ENCODE peak calls at places on chromosome 1, in six cellular contexts. One of them, this sample, is unnamed.

GRCh38 chr1:162383516-162383915 is 2.0 kb downstream of the C1orf226 start:
- DNase-seq in esophagus squamous epithelium: no peak
- DNase-seq in AG08395: no peak
- DNase-seq in stimulated activated CD4-positive, alpha-beta T cell treated with anti-CD3 and anti-CD28 coated beads, Interleukin-2, amount 100 ng/mL, for 48 hours: no peak
- DNase-seq in NCI-H2081: no peak
- DNase-seq in ACHN: no peak
- DNase-seq in this sample: no peak

GRCh38 chr1:32746130-32746529 is 43.6 kb upstream of the SYNC start:
- DNase-seq in esophagus squamous epithelium: no peak
- DNase-seq in AG08395: no peak
- DNase-seq in stimulated activated CD4-positive, alpha-beta T cell treated with anti-CD3 and anti-CD28 coated beads, Interleukin-2, amount 100 ng/mL, for 48 hours: no peak
- DNase-seq in NCI-H2081: peak
- DNase-seq in ACHN: no peak
- DNase-seq in this sample: no peak

GRCh38 chr1:96445296-96445695 is 276.3 kb upstream of the PTBP2 start:
- DNase-seq in esophagus squamous epithelium: no peak
- DNase-seq in AG08395: no peak
- DNase-seq in stimulated activated CD4-positive, alpha-beta T cell treated with anti-CD3 and anti-CD28 coated beads, Interleukin-2, amount 100 ng/mL, for 48 hours: no peak
- DNase-seq in NCI-H2081: no peak
- DNase-seq in ACHN: no peak
- DNase-seq in this sample: no peak

GRCh38 chr1:101291562-101292035 is 54.8 kb downstream of the S1PR1 start:
- DNase-seq in esophagus squamous epithelium: no peak
- DNase-seq in AG08395: peak
- DNase-seq in stimulated activated CD4-positive, alpha-beta T cell treated with anti-CD3 and anti-CD28 coated beads, Interleukin-2, amount 100 ng/mL, for 48 hours: peak
- DNase-seq in NCI-H2081: no peak
- DNase-seq in ACHN: no peak
- DNase-seq in this sample: no peak

GRCh38 chr1:12049625-12050024 is 13.5 kb upstream of the TNFRSF8 start:
- DNase-seq in esophagus squamous epithelium: no peak
- DNase-seq in AG08395: no peak
- DNase-seq in stimulated activated CD4-positive, alpha-beta T cell treated with anti-CD3 and anti-CD28 coated beads, Interleukin-2, amount 100 ng/mL, for 48 hours: no peak
- DNase-seq in NCI-H2081: no peak
- DNase-seq in ACHN: no peak
- DNase-seq in this sample: no peak

GRCh38 chr1:226714148-226714547 is 24.9 kb downstream of the ITPKB start:
- DNase-seq in esophagus squamous epithelium: no peak
- DNase-seq in AG08395: no peak
- DNase-seq in stimulated activated CD4-positive, alpha-beta T cell treated with anti-CD3 and anti-CD28 coated beads, Interleukin-2, amount 100 ng/mL, for 48 hours: no peak
- DNase-seq in NCI-H2081: no peak
- DNase-seq in ACHN: no peak
- DNase-seq in this sample: no peak

GRCh38 chr1:46317323-46317722 is 13.8 kb downstream of the UQCRH start:
- DNase-seq in esophagus squamous epithelium: no peak
- DNase-seq in AG08395: no peak
- DNase-seq in stimulated activated CD4-positive, alpha-beta T cell treated with anti-CD3 and anti-CD28 coated beads, Interleukin-2, amount 100 ng/mL, for 48 hours: no peak
- DNase-seq in NCI-H2081: no peak
- DNase-seq in ACHN: no peak
- DNase-seq in this sample: no peak

GRCh38 chr1:7493711-7494110 is 277.4 kb upstream of the VAMP3 start:
- DNase-seq in esophagus squamous epithelium: no peak
- DNase-seq in AG08395: no peak
- DNase-seq in stimulated activated CD4-positive, alpha-beta T cell treated with anti-CD3 and anti-CD28 coated beads, Interleukin-2, amount 100 ng/mL, for 48 hours: no peak
- DNase-seq in NCI-H2081: peak
- DNase-seq in ACHN: no peak
- DNase-seq in this sample: no peak

GRCh38 chr1:156618853-156619581 is at the start of gene HAPLN2:
- DNase-seq in esophagus squamous epithelium: no peak
- DNase-seq in AG08395: no peak
- DNase-seq in stimulated activated CD4-positive, alpha-beta T cell treated with anti-CD3 and anti-CD28 coated beads, Interleukin-2, amount 100 ng/mL, for 48 hours: no peak
- DNase-seq in NCI-H2081: peak
- DNase-seq in ACHN: peak
- DNase-seq in this sample: no peak

GRCh38 chr1:226642421-226642820 is 93.9 kb downstream of the STUM start:
- DNase-seq in esophagus squamous epithelium: no peak
- DNase-seq in AG08395: no peak
- DNase-seq in stimulated activated CD4-positive, alpha-beta T cell treated with anti-CD3 and anti-CD28 coated beads, Interleukin-2, amount 100 ng/mL, for 48 hours: no peak
- DNase-seq in NCI-H2081: no peak
- DNase-seq in ACHN: no peak
- DNase-seq in this sample: no peak

GRCh38 chr1:150362721-150363425 is 1.1 kb upstream of the RPRD2 start:
- DNase-seq in esophagus squamous epithelium: no peak
- DNase-seq in AG08395: no peak
- DNase-seq in stimulated activated CD4-positive, alpha-beta T cell treated with anti-CD3 and anti-CD28 coated beads, Interleukin-2, amount 100 ng/mL, for 48 hours: no peak
- DNase-seq in NCI-H2081: peak
- DNase-seq in ACHN: no peak
- DNase-seq in this sample: no peak

GRCh38 chr1:14907416-14907815 is 246.1 kb upstream of the TMEM51 start:
- DNase-seq in esophagus squamous epithelium: no peak
- DNase-seq in AG08395: no peak
- DNase-seq in stimulated activated CD4-positive, alpha-beta T cell treated with anti-CD3 and anti-CD28 coated beads, Interleukin-2, amount 100 ng/mL, for 48 hours: no peak
- DNase-seq in NCI-H2081: no peak
- DNase-seq in ACHN: no peak
- DNase-seq in this sample: no peak

GRCh38 chr1:99004270-99005141 is at the start of gene PLPPR5:
- DNase-seq in esophagus squamous epithelium: no peak
- DNase-seq in AG08395: peak
- DNase-seq in stimulated activated CD4-positive, alpha-beta T cell treated with anti-CD3 and anti-CD28 coated beads, Interleukin-2, amount 100 ng/mL, for 48 hours: peak
- DNase-seq in NCI-H2081: peak
- DNase-seq in ACHN: peak
- DNase-seq in this sample: no peak

GRCh38 chr1:4016351-4017130 is 116.5 kb upstream of the C1orf174 start:
- DNase-seq in esophagus squamous epithelium: no peak
- DNase-seq in AG08395: no peak
- DNase-seq in stimulated activated CD4-positive, alpha-beta T cell treated with anti-CD3 and anti-CD28 coated beads, Interleukin-2, amount 100 ng/mL, for 48 hours: no peak
- DNase-seq in NCI-H2081: no peak
- DNase-seq in ACHN: no peak
- DNase-seq in this sample: no peak

GRCh38 chr1:5511381-5512097 is 480.7 kb downstream of the NPHP4 start:
- DNase-seq in esophagus squamous epithelium: no peak
- DNase-seq in AG08395: no peak
- DNase-seq in stimulated activated CD4-positive, alpha-beta T cell treated with anti-CD3 and anti-CD28 coated beads, Interleukin-2, amount 100 ng/mL, for 48 hours: no peak
- DNase-seq in NCI-H2081: no peak
- DNase-seq in ACHN: no peak
- DNase-seq in this sample: no peak

GRCh38 chr1:61968869-61969268 is 225.8 kb upstream of the L1TD1 start:
- DNase-seq in esophagus squamous epithelium: no peak
- DNase-seq in AG08395: no peak
- DNase-seq in stimulated activated CD4-positive, alpha-beta T cell treated with anti-CD3 and anti-CD28 coated beads, Interleukin-2, amount 100 ng/mL, for 48 hours: no peak
- DNase-seq in NCI-H2081: no peak
- DNase-seq in ACHN: no peak
- DNase-seq in this sample: no peak

GRCh38 chr1:14608308-14608707 is 9.8 kb downstream of the KAZN start:
- DNase-seq in esophagus squamous epithelium: no peak
- DNase-seq in AG08395: no peak
- DNase-seq in stimulated activated CD4-positive, alpha-beta T cell treated with anti-CD3 and anti-CD28 coated beads, Interleukin-2, amount 100 ng/mL, for 48 hours: no peak
- DNase-seq in NCI-H2081: no peak
- DNase-seq in ACHN: no peak
- DNase-seq in this sample: no peak

GRCh38 chr1:8987881-8988617 is 38.2 kb downstream of the SLC2A7 start:
- DNase-seq in esophagus squamous epithelium: no peak
- DNase-seq in AG08395: peak
- DNase-seq in stimulated activated CD4-positive, alpha-beta T cell treated with anti-CD3 and anti-CD28 coated beads, Interleukin-2, amount 100 ng/mL, for 48 hours: peak
- DNase-seq in NCI-H2081: peak
- DNase-seq in ACHN: peak
- DNase-seq in this sample: no peak

GRCh38 chr1:58755468-58755872 is 28.4 kb downstream of the JUN start:
- DNase-seq in esophagus squamous epithelium: no peak
- DNase-seq in AG08395: peak
- DNase-seq in stimulated activated CD4-positive, alpha-beta T cell treated with anti-CD3 and anti-CD28 coated beads, Interleukin-2, amount 100 ng/mL, for 48 hours: peak
- DNase-seq in NCI-H2081: no peak
- DNase-seq in ACHN: peak
- DNase-seq in this sample: peak

GRCh38 chr1:23556661-23557470 is 2.4 kb downstream of the ID3 start:
- DNase-seq in esophagus squamous epithelium: no peak
- DNase-seq in AG08395: no peak
- DNase-seq in stimulated activated CD4-positive, alpha-beta T cell treated with anti-CD3 and anti-CD28 coated beads, Interleukin-2, amount 100 ng/mL, for 48 hours: no peak
- DNase-seq in NCI-H2081: peak
- DNase-seq in ACHN: no peak
- DNase-seq in this sample: no peak

GRCh38 chr1:212554401-212554800 is 54.2 kb upstream of the ATF3 start:
- DNase-seq in esophagus squamous epithelium: no peak
- DNase-seq in AG08395: no peak
- DNase-seq in stimulated activated CD4-positive, alpha-beta T cell treated with anti-CD3 and anti-CD28 coated beads, Interleukin-2, amount 100 ng/mL, for 48 hours: no peak
- DNase-seq in NCI-H2081: no peak
- DNase-seq in ACHN: no peak
- DNase-seq in this sample: no peak

GRCh38 chr1:232486454-232487202 is 143.3 kb downstream of the SIPA1L2 start:
- DNase-seq in esophagus squamous epithelium: no peak
- DNase-seq in AG08395: peak
- DNase-seq in stimulated activated CD4-positive, alpha-beta T cell treated with anti-CD3 and anti-CD28 coated beads, Interleukin-2, amount 100 ng/mL, for 48 hours: no peak
- DNase-seq in NCI-H2081: no peak
- DNase-seq in ACHN: no peak
- DNase-seq in this sample: no peak

GRCh38 chr1:29043270-29043971 is 80.3 kb downstream of the TMEM200B start:
- DNase-seq in esophagus squamous epithelium: no peak
- DNase-seq in AG08395: no peak
- DNase-seq in stimulated activated CD4-positive, alpha-beta T cell treated with anti-CD3 and anti-CD28 coated beads, Interleukin-2, amount 100 ng/mL, for 48 hours: no peak
- DNase-seq in NCI-H2081: no peak
- DNase-seq in ACHN: no peak
- DNase-seq in this sample: no peak